ENCODE peak calls at places on chromosomes 6 and 20, in nine cellular contexts. P is foreskin fibroblast; W is effector memory CD8-positive, alpha-beta T cell; G is mucosa of gallbladder; K is CD4-positive, alpha-beta memory T cell; S is GM23338; T is stimulated activated CD4-positive, alpha-beta T cell treated with anti-CD3 and anti-CD28 coated beads, Interleukin-2, amount 100 ng/mL, for 4 hours; E is T-cell; R is pancreas. U is an unnamed sample.

GRCh38 chr20:32429343-32429742 is 71.2 kb downstream of the ASXL1 start:
- DNase-seq in P (no peak), W (no peak), G (no peak), K (no peak), S (no peak), T (no peak), E (no peak), R (no peak), U (no peak)

GRCh38 chr6:95578106-95578410 is 723 bp downstream of the MANEA start:
- DNase-seq in P (peak), W (no peak), G (no peak), K (no peak), S (no peak), T (peak), E (no peak), R (no peak), U (no peak)

GRCh38 chr20:45100563-45101245 is at the start of gene KCNS1:
- DNase-seq in P (peak), W (no peak), G (peak), K (no peak), S (peak), T (no peak), E (no peak), R (peak), U (no peak)

GRCh38 chr6:112296122-112296521 is 41.8 kb upstream of the LAMA4 start:
- DNase-seq in P (peak), W (no peak), G (no peak), K (no peak), S (peak), T (no peak), E (no peak), R (no peak), U (no peak)

GRCh38 chr6:130520235-130520634 is 154.4 kb downstream of the TMEM200A start:
- DNase-seq in P (peak), W (no peak), G (no peak), K (no peak), S (no peak), T (no peak), E (no peak), R (no peak), U (no peak)

GRCh38 chr20:35674921-35675320 is 10.2 kb upstream of the CPNE1 start:
- DNase-seq in P (no peak), W (no peak), G (no peak), K (no peak), S (no peak), T (no peak), E (no peak), R (no peak), U (no peak)

GRCh38 chr6:97535800-97536199 is 252.8 kb upstream of the MMS22L start:
- DNase-seq in P (no peak), W (no peak), G (no peak), K (no peak), S (no peak), T (no peak), E (no peak), R (no peak), U (no peak)

GRCh38 chr6:159217595-159218275 is 48.5 kb downstream of the FNDC1 start:
- DNase-seq in P (peak), W (no peak), G (peak), K (no peak), S (peak), T (no peak), E (no peak), R (peak), U (peak)

GRCh38 chr6:164344801-164345291 is 930.3 kb downstream of the QKI start:
- DNase-seq in P (no peak), W (no peak), G (no peak), K (no peak), S (peak), T (no peak), E (no peak), R (no peak), U (no peak)

GRCh38 chr6:33962186-33962585 is 158.4 kb upstream of the MLN start:
- DNase-seq in P (peak), W (no peak), G (no peak), K (no peak), S (no peak), T (no peak), E (no peak), R (no peak), U (no peak)

GRCh38 chr6:117076076-117076475 is 189.3 kb upstream of the VGLL2 start:
- DNase-seq in P (no peak), W (no peak), G (no peak), K (no peak), S (no peak), T (no peak), E (no peak), R (no peak), U (no peak)

GRCh38 chr20:23086931-23087411 is 847 bp upstream of the CD93 start:
- DNase-seq in P (no peak), W (no peak), G (no peak), K (no peak), S (no peak), T (no peak), E (no peak), R (no peak), U (no peak)

GRCh38 chr6:139679516-139680179 is 305.2 kb upstream of the CITED2 start:
- DNase-seq in P (peak), W (no peak), G (no peak), K (no peak), S (no peak), T (no peak), E (no peak), R (no peak), U (no peak)

GRCh38 chr20:49446808-49447207 is 35.7 kb downstream of the KCNB1 start:
- DNase-seq in P (peak), W (no peak), G (peak), K (no peak), S (peak), T (no peak), E (no peak), R (no peak), U (no peak)